ENCODE peak calls at places on chromosomes 1 and 21, in nine cellular contexts. C, R, K, H, G, F, A, M and N are unnamed samples.

GRCh38 chr21:34938079-34938764 is 110.9 kb downstream of the RUNX1 start:
- DNase-seq in C (no peak), R (no peak), K (no peak), H (peak; percentile 42), G (no peak), F (no peak), A (no peak), M (no peak), N (peak; percentile 27)

GRCh38 chr1:6261615-6261995 is 707 bp upstream of the GPR153 start:
- DNase-seq in C (no peak), R (no peak), K (no peak), H (no peak), G (no peak), F (no peak), A (no peak), M (no peak), N (no peak)

GRCh38 chr1:34746101-34746500 is 8.7 kb upstream of the GJB5 start:
- DNase-seq in C (no peak), R (no peak), K (no peak), H (no peak), G (no peak), F (no peak), A (no peak), M (no peak), N (no peak)

GRCh38 chr1:70707214-70707613 is 296.1 kb downstream of the CTH start:
- DNase-seq in C (no peak), R (no peak), K (no peak), H (no peak), G (no peak), F (no peak), A (no peak), M (no peak), N (no peak)

GRCh38 chr1:58769809-58770345 is 14.0 kb downstream of the JUN start:
- DNase-seq in C (no peak), R (no peak), K (no peak), H (peak; percentile 34), G (no peak), F (no peak), A (peak; percentile 29), M (no peak), N (no peak)

GRCh38 chr1:191671236-191671635 is 487.0 kb upstream of the RGS18 start:
- DNase-seq in C (no peak), R (no peak), K (no peak), H (no peak), G (no peak), F (no peak), A (no peak), M (no peak), N (no peak)

GRCh38 chr1:1360511-1361169 is 2.3 kb upstream of the MXRA8 start:
- DNase-seq in C (no peak), R (peak; percentile 21), K (no peak), H (peak; percentile 97), G (peak; percentile 96), F (peak; percentile 92), A (no peak), M (peak; percentile 40), N (no peak)

GRCh38 chr1:110190282-110190929 is 19.7 kb upstream of the KCNC4 start:
- DNase-seq in C (peak; percentile 63), R (no peak), K (no peak), H (no peak), G (no peak), F (no peak), A (no peak), M (peak; percentile 20), N (no peak)

GRCh38 chr1:29527314-29528004 is 291.1 kb downstream of the PTPRU start:
- DNase-seq in C (no peak), R (no peak), K (no peak), H (no peak), G (no peak), F (no peak), A (no peak), M (no peak), N (no peak)

GRCh38 chr1:32984090-32984828 is 19.6 kb upstream of the RNF19B start:
- DNase-seq in C (no peak), R (peak; percentile 46), K (no peak), H (peak; percentile 74), G (peak; percentile 74), F (peak; percentile 73), A (peak; percentile 52), M (no peak), N (peak; percentile 32)

GRCh38 chr1:9317591-9318331 is 25.1 kb downstream of the SPSB1 start:
- DNase-seq in C (no peak), R (no peak), K (no peak), H (peak; percentile 66), G (peak; percentile 30), F (peak; percentile 37), A (no peak), M (peak; percentile 80), N (peak; percentile 91)

GRCh38 chr1:31266547-31266946 is 26.9 kb upstream of the NKAIN1 start:
- DNase-seq in C (peak; percentile 58), R (no peak), K (no peak), H (no peak), G (peak; percentile 38), F (no peak), A (no peak), M (no peak), N (no peak)

GRCh38 chr21:45995686-45996179 is 14.2 kb downstream of the COL6A1 start:
- DNase-seq in C (no peak), R (no peak), K (no peak), H (peak; percentile 59), G (no peak), F (no peak), A (no peak), M (peak; percentile 28), N (no peak)

GRCh38 chr21:16569679-16570078 is 839.9 kb downstream of the USP25 start:
- DNase-seq in C (no peak), R (no peak), K (no peak), H (no peak), G (peak; percentile 34), F (no peak), A (no peak), M (no peak), N (no peak)

GRCh38 chr1:150420560-150421265 is 56.8 kb downstream of the RPRD2 start:
- DNase-seq in C (peak; percentile 65), R (no peak), K (no peak), H (peak; percentile 36), G (peak; percentile 14), F (peak; percentile 67), A (no peak), M (no peak), N (peak; percentile 59)

GRCh38 chr21:33121715-33122475 is 52.0 kb downstream of the OLIG1 start:
- DNase-seq in C (no peak), R (peak; percentile 50), K (no peak), H (peak; percentile 45), G (peak; percentile 39), F (peak; percentile 14), A (no peak), M (no peak), N (peak; percentile 29)

GRCh38 chr1:45887156-45887842 is 83.9 kb downstream of the MAST2 start:
- DNase-seq in C (no peak), R (no peak), K (no peak), H (no peak), G (no peak), F (no peak), A (no peak), M (no peak), N (no peak)

GRCh38 chr1:10733967-10734366 is 62.5 kb downstream of the CASZ1 start:
- DNase-seq in C (no peak), R (no peak), K (no peak), H (no peak), G (no peak), F (no peak), A (peak; percentile 85), M (no peak), N (no peak)

GRCh38 chr1:10606070-10606469 is 131.3 kb downstream of the PEX14 start:
- DNase-seq in C (no peak), R (no peak), K (no peak), H (no peak), G (no peak), F (no peak), A (no peak), M (no peak), N (no peak)

GRCh38 chr1:39204441-39205081 is at the start of gene MACF1:
- DNase-seq in C (peak; percentile 73), R (no peak), K (no peak), H (peak; percentile 97), G (peak; percentile 94), F (peak; percentile 98), A (no peak), M (peak; percentile 83), N (peak; percentile 32)

GRCh38 chr1:222880586-222880985 is 65.7 kb downstream of the DISP1 start:
- DNase-seq in C (no peak), R (no peak), K (no peak), H (peak; percentile 87), G (peak; percentile 79), F (peak; percentile 61), A (no peak), M (no peak), N (peak; percentile 45)

GRCh38 chr1:54324031-54324654 is 82.1 kb downstream of the SSBP3 start:
- DNase-seq in C (peak; percentile 64), R (no peak), K (no peak), H (peak; percentile 24), G (no peak), F (no peak), A (no peak), M (peak; percentile 59), N (no peak)

GRCh38 chr21:36647279-36648093 is 51.4 kb upstream of the SIM2 start:
- DNase-seq in C (no peak), R (peak; percentile 33), K (no peak), H (peak; percentile 41), G (peak; percentile 17), F (peak; percentile 38), A (no peak), M (no peak), N (peak; percentile 74)

GRCh38 chr1:186033744-186034345 is 299.7 kb downstream of the HMCN1 start:
- DNase-seq in C (no peak), R (no peak), K (no peak), H (peak; percentile 20), G (no peak), F (peak; percentile 11), A (no peak), M (no peak), N (peak; percentile 4)

GRCh38 chr1:225044258-225044657 is 114.8 kb downstream of the DNAH14 start:
- DNase-seq in C (no peak), R (no peak), K (no peak), H (peak; percentile 25), G (no peak), F (peak; percentile 75), A (no peak), M (no peak), N (no peak)